ENCODE peak calls at places on chromosomes 7 and 10, in ten cellular contexts. J is nephron progenitor cell; F is activated T-helper 9 cell treated with anti-CD3 and anti-CD28 coated beads, Interleukin-2, amount 50 U/mL, for 16 hours; I is amniotic stem cell; Q is nucleus accumbens; K is AG08395; W is NCI-H510A treated with DMSO at 0.1 percent for 48 hours; U is T-cell; N is iPS-NIHi11; S is AG20443. P is an unnamed sample.

GRCh38 chr10:118865998-118866778 is 111.4 kb upstream of the CACUL1 start:
- DNase-seq in W (no peak), S (no peak), N (peak), K (no peak), F (no peak), Q (no peak), U (no peak), J (no peak), I (no peak), P (no peak)

GRCh38 chr7:5699951-5700384 is 81.5 kb downstream of the RNF216 start:
- DNase-seq in S (no peak), J (no peak), F (peak), N (no peak), W (no peak), Q (no peak), K (no peak), U (peak), I (no peak), P (no peak)

GRCh38 chr7:128335730-128336129 is 8.0 kb downstream of the RBM28 start:
- DNase-seq in I (no peak), Q (no peak), K (no peak), F (no peak), W (no peak), U (no peak), N (no peak), S (no peak), J (no peak), P (no peak)

GRCh38 chr7:16684935-16685334 is 39.0 kb downstream of the BZW2 start:
- DNase-seq in S (no peak), I (no peak), N (no peak), U (no peak), F (no peak), W (no peak), J (no peak), Q (no peak), K (no peak), P (no peak)

GRCh38 chr7:3068568-3068967 is 24.9 kb upstream of the CARD11 start:
- DNase-seq in F (no peak), K (no peak), I (no peak), S (no peak), U (no peak), J (no peak), Q (no peak), N (no peak), W (no peak), P (no peak)

GRCh38 chr10:83612050-83612449 is 527.3 kb upstream of the GHITM start:
- DNase-seq in U (no peak), K (peak), Q (no peak), W (no peak), J (no peak), S (no peak), F (no peak), I (peak), N (no peak), P (no peak)

GRCh38 chr10:58220769-58221448 is 46.8 kb downstream of the IPMK start:
- DNase-seq in U (no peak), N (no peak), F (no peak), J (no peak), K (peak), I (no peak), W (no peak), S (peak), Q (no peak), P (no peak)

GRCh38 chr7:135827391-135827790 is 78.8 kb upstream of the FAM180A start:
- DNase-seq in U (no peak), S (no peak), Q (no peak), K (no peak), W (no peak), J (no peak), I (no peak), F (no peak), N (no peak), P (no peak)

GRCh38 chr10:93437946-93438795 is 44.0 kb downstream of the MYOF start:
- DNase-seq in U (no peak), I (no peak), W (no peak), N (peak), S (peak), Q (no peak), J (no peak), F (no peak), K (peak), P (no peak)

GRCh38 chr10:125423569-125423968 is 259.4 kb downstream of the TEX36 start:
- DNase-seq in J (no peak), W (no peak), F (no peak), N (no peak), U (no peak), Q (no peak), S (no peak), K (no peak), I (no peak), P (no peak)

GRCh38 chr10:17368708-17369272 is 85.6 kb downstream of the ST8SIA6 start:
- DNase-seq in N (no peak), F (no peak), J (no peak), W (no peak), K (no peak), I (no peak), Q (no peak), U (no peak), S (no peak), P (no peak)

GRCh38 chr7:22320416-22320815 is 36.5 kb downstream of the RAPGEF5 start:
- DNase-seq in Q (no peak), U (no peak), N (no peak), K (no peak), I (no peak), W (no peak), F (no peak), S (peak), J (no peak), P (no peak)

GRCh38 chr10:44023517-44023916 is 361.4 kb downstream of the CXCL12 start:
- DNase-seq in J (no peak), U (no peak), W (no peak), I (no peak), S (no peak), K (no peak), F (no peak), Q (no peak), N (no peak), P (no peak)

GRCh38 chr10:83667594-83667993 is 471.7 kb upstream of the GHITM start:
- DNase-seq in W (no peak), F (no peak), K (no peak), Q (no peak), S (no peak), J (no peak), U (no peak), N (no peak), I (no peak), P (no peak)

GRCh38 chr7:26326211-26326610 is 34.5 kb downstream of the SNX10 start:
- DNase-seq in U (no peak), Q (no peak), N (no peak), S (no peak), I (no peak), K (no peak), F (no peak), J (no peak), W (no peak), P (no peak)

GRCh38 chr10:51521605-51522004 is 177.8 kb downstream of the CSTF2T start:
- DNase-seq in Q (no peak), S (no peak), N (no peak), J (no peak), K (no peak), W (no peak), F (no peak), I (no peak), U (no peak), P (no peak)

GRCh38 chr7:67440321-67440720 is 443.7 kb downstream of the TYW1 start:
- DNase-seq in K (no peak), S (no peak), Q (no peak), W (no peak), F (no peak), J (no peak), I (no peak), U (no peak), N (no peak), P (no peak)

GRCh38 chr7:93178213-93178612 is 30.0 kb upstream of the SAMD9L start:
- DNase-seq in I (peak), N (no peak), W (peak), U (no peak), J (no peak), K (peak), S (peak), Q (no peak), F (no peak), P (no peak)

GRCh38 chr7:84700563-84701370 is 486.1 kb downstream of the SEMA3D start:
- DNase-seq in N (no peak), Q (no peak), I (no peak), W (no peak), U (no peak), K (no peak), F (no peak), J (no peak), S (no peak), P (no peak)

GRCh38 chr7:157722137-157723060 is 385.6 kb downstream of the DNAJB6 start:
- DNase-seq in F (no peak), K (no peak), U (no peak), Q (no peak), W (no peak), J (no peak), N (no peak), S (no peak), I (no peak), P (no peak)

GRCh38 chr10:80204801-80205477 is 398 bp downstream of the ANXA11 start:
- DNase-seq in F (no peak), J (peak), Q (no peak), I (no peak), N (peak), W (no peak), S (peak), U (peak), K (no peak), P (peak)

GRCh38 chr10:35413985-35414861 is 77.9 kb downstream of the CCNY start:
- DNase-seq in J (no peak), U (no peak), Q (no peak), N (no peak), F (no peak), I (no peak), K (no peak), S (no peak), W (no peak), P (no peak)

GRCh38 chr7:2632717-2633537 is 1.1 kb downstream of the TTYH3 start:
- DNase-seq in S (peak), I (no peak), K (peak), U (no peak), F (peak), N (no peak), W (peak), J (peak), Q (no peak), P (no peak)

GRCh38 chr7:85000973-85001372 is 185.9 kb downstream of the SEMA3D start:
- DNase-seq in J (no peak), F (no peak), N (no peak), K (no peak), S (no peak), I (no peak), U (no peak), Q (no peak), W (peak), P (no peak)

GRCh38 chr10:14556285-14556956 is 218.3 kb downstream of the FAM107B start:
- DNase-seq in I (no peak), Q (no peak), W (peak), S (no peak), J (no peak), K (no peak), N (peak), F (no peak), U (no peak), P (no peak)

GRCh38 chr10:110327262-110327914 is 22.7 kb upstream of the SMNDC1 start:
- DNase-seq in Q (no peak), S (no peak), N (no peak), I (no peak), K (no peak), J (no peak), F (no peak), U (no peak), W (no peak), P (no peak)

GRCh38 chr10:128097783-128098182 is 28.4 kb downstream of the MKI67 start:
- DNase-seq in N (no peak), I (no peak), U (no peak), K (no peak), Q (no peak), F (no peak), W (no peak), S (no peak), J (no peak), P (no peak)

GRCh38 chr10:3099291-3100092 is 32.1 kb downstream of the PFKP start:
- DNase-seq in N (no peak), F (no peak), W (no peak), S (peak), I (no peak), Q (no peak), K (peak), J (no peak), U (no peak), P (no peak)

GRCh38 chr7:134514663-134515062 is 12.7 kb upstream of the AKR1B10 start:
- DNase-seq in F (no peak), S (peak), N (peak), Q (no peak), W (peak), J (peak), K (peak), I (peak), U (no peak), P (peak)

GRCh38 chr10:74921744-74922143 is 95.3 kb downstream of the KAT6B start:
- DNase-seq in K (no peak), W (no peak), Q (no peak), U (no peak), F (no peak), I (no peak), S (no peak), J (peak), N (no peak), P (no peak)